ENCODE peak calls at places on chromosomes 6 and 20, in seven cellular contexts. K is K562, G is GM12878, R is HCT116, O is HepG2, P is H1, N is SK-N-SH. D is an unnamed sample.

GRCh38 chr20:16939051-16939450 is 190.9 kb downstream of the OTOR start:
- DNase-seq in K (no peak), G (no peak), R (no peak), O (no peak), P (no peak), N (no peak), D (no peak)

GRCh38 chr6:22413681-22414305 is 117.0 kb upstream of the PRL start:
- DNase-seq in K (no peak), G (no peak), R (no peak), O (no peak), P (no peak), N (no peak), D (no peak)

GRCh38 chr6:137717074-137718073 is 149.7 kb upstream of the TNFAIP3 start:
- DNase-seq in K (no peak), G (no peak), R (no peak), O (no peak), P (no peak), N (no peak), D (peak)

GRCh38 chr20:38882600-38882999 is 43.6 kb upstream of the FAM83D start:
- DNase-seq in K (no peak), G (no peak), R (no peak), O (no peak), P (no peak), N (no peak), D (no peak)

GRCh38 chr6:140931581-140931980 is 1201.1 kb upstream of the GJE1 start:
- DNase-seq in K (no peak), G (no peak), R (no peak), O (no peak), P (no peak), N (no peak), D (no peak)

GRCh38 chr6:84774174-84775158 is 10.1 kb upstream of the TBX18 start:
- DNase-seq in K (peak), G (no peak), R (no peak), O (no peak), P (peak), N (peak), D (no peak)

GRCh38 chr6:136541395-136541794 is 8.8 kb downstream of the MAP7 start:
- DNase-seq in K (no peak), G (no peak), R (no peak), O (no peak), P (no peak), N (no peak), D (no peak)

GRCh38 chr6:164344801-164345291 is 930.3 kb downstream of the QKI start:
- DNase-seq in K (no peak), G (no peak), R (no peak), O (no peak), P (no peak), N (no peak), D (peak)

GRCh38 chr6:52984247-52984646 is 10.8 kb downstream of the GSTA4 start:
- DNase-seq in K (no peak), G (peak), R (no peak), O (no peak), P (no peak), N (no peak), D (peak)

GRCh38 chr20:9460518-9460917 is 53.9 kb upstream of the LAMP5 start:
- DNase-seq in K (no peak), G (no peak), R (no peak), O (no peak), P (no peak), N (no peak), D (peak)

GRCh38 chr20:57664476-57664875 is 44.2 kb upstream of the ZBP1 start:
- DNase-seq in K (no peak), G (no peak), R (no peak), O (no peak), P (no peak), N (no peak), D (no peak)

GRCh38 chr6:117304446-117304845 is 39.1 kb downstream of the VGLL2 start:
- DNase-seq in K (no peak), G (no peak), R (no peak), O (no peak), P (no peak), N (no peak), D (no peak)

GRCh38 chr6:134351615-134352474 is 33.9 kb upstream of the SGK1 start:
- DNase-seq in K (no peak), G (no peak), R (no peak), O (no peak), P (peak), N (no peak), D (no peak)

GRCh38 chr20:34553366-34553867 is 5.1 kb upstream of the MAP1LC3A start:
- DNase-seq in K (peak), G (no peak), R (no peak), O (no peak), P (no peak), N (no peak), D (peak)

GRCh38 chr6:159609813-159610212 is 83.2 kb downstream of the SOD2 start:
- DNase-seq in K (no peak), G (no peak), R (no peak), O (no peak), P (no peak), N (no peak), D (no peak)

GRCh38 chr6:101224751-101225150 is 168.8 kb upstream of the GRIK2 start:
- DNase-seq in K (no peak), G (no peak), R (no peak), O (no peak), P (no peak), N (no peak), D (no peak)

GRCh38 chr6:1524040-1524480 is 85.7 kb upstream of the FOXC1 start:
- DNase-seq in K (peak), G (no peak), R (peak), O (no peak), P (peak), N (peak), D (no peak)

GRCh38 chr20:36449663-36450062 is 91.7 kb upstream of the MYL9 start:
- DNase-seq in K (no peak), G (no peak), R (no peak), O (no peak), P (no peak), N (no peak), D (no peak)

GRCh38 chr6:53805725-53806124 is 10.9 kb downstream of the LRRC1 start:
- DNase-seq in K (no peak), G (no peak), R (no peak), O (no peak), P (no peak), N (no peak), D (no peak)

GRCh38 chr6:3273707-3274521 is 15.2 kb downstream of the PSMG4 start:
- DNase-seq in K (no peak), G (no peak), R (no peak), O (no peak), P (no peak), N (no peak), D (no peak)

GRCh38 chr6:30964075-30964474 is 19.4 kb upstream of the MUC21 start:
- DNase-seq in K (no peak), G (no peak), R (no peak), O (no peak), P (no peak), N (no peak), D (no peak)

GRCh38 chr20:37915800-37916570 is 13.1 kb downstream of the VSTM2L start:
- DNase-seq in K (no peak), G (no peak), R (no peak), O (peak), P (peak), N (peak), D (no peak)

GRCh38 chr6:113178349-113178748 is 678.8 kb upstream of the MARCKS start:
- DNase-seq in K (no peak), G (no peak), R (no peak), O (no peak), P (no peak), N (no peak), D (no peak)

GRCh38 chr6:31727034-31727716 is 1.9 kb downstream of the DDAH2 start:
- DNase-seq in K (peak), G (no peak), R (no peak), O (no peak), P (no peak), N (no peak), D (no peak)

GRCh38 chr6:82045965-82046756 is 201.4 kb downstream of the IBTK start:
- DNase-seq in K (no peak), G (no peak), R (no peak), O (no peak), P (no peak), N (no peak), D (no peak)

GRCh38 chr6:45417461-45417860 is 39.7 kb upstream of the SUPT3H start:
- DNase-seq in K (no peak), G (no peak), R (no peak), O (no peak), P (no peak), N (no peak), D (no peak)

GRCh38 chr6:90411292-90411781 is 114.7 kb upstream of the BACH2 start:
- DNase-seq in K (peak), G (peak), R (peak), O (no peak), P (no peak), N (no peak), D (no peak)

GRCh38 chr20:9015984-9016324 is 52.9 kb upstream of the PLCB4 start:
- DNase-seq in K (no peak), G (no peak), R (no peak), O (no peak), P (no peak), N (no peak), D (no peak)

GRCh38 chr6:168737481-168737880 is 296.5 kb downstream of the SMOC2 start:
- DNase-seq in K (no peak), G (no peak), R (peak), O (peak), P (no peak), N (no peak), D (no peak)

GRCh38 chr20:32685541-32686529 is 12.1 kb upstream of the C20orf203 start:
- DNase-seq in K (peak), G (no peak), R (no peak), O (peak), P (no peak), N (peak), D (no peak)

GRCh38 chr6:28208180-28208659 is 16.9 kb upstream of the ZSCAN9 start:
- DNase-seq in K (no peak), G (no peak), R (no peak), O (no peak), P (peak), N (no peak), D (no peak)

GRCh38 chr6:39090036-39090435 is 24.9 kb downstream of the SAYSD1 start:
- DNase-seq in K (no peak), G (no peak), R (no peak), O (no peak), P (no peak), N (no peak), D (no peak)

GRCh38 chr6:166460473-166461437 is 78.0 kb upstream of the MPC1 start:
- DNase-seq in K (no peak), G (no peak), R (no peak), O (no peak), P (no peak), N (peak), D (no peak)

GRCh38 chr6:46452312-46452917 is 38.8 kb downstream of the RCAN2 start:
- DNase-seq in K (no peak), G (no peak), R (no peak), O (no peak), P (no peak), N (no peak), D (no peak)

GRCh38 chr6:149990109-149990671 is 26.4 kb downstream of the ULBP1 start:
- DNase-seq in K (no peak), G (no peak), R (no peak), O (no peak), P (peak), N (no peak), D (no peak)

GRCh38 chr20:31568041-31568731 is 36.9 kb upstream of the ID1 start:
- DNase-seq in K (no peak), G (no peak), R (no peak), O (no peak), P (no peak), N (no peak), D (no peak)

GRCh38 chr6:117976030-117976651 is 69.1 kb downstream of the SLC35F1 start:
- DNase-seq in K (peak), G (no peak), R (peak), O (peak), P (no peak), N (peak), D (peak)

DNA sequence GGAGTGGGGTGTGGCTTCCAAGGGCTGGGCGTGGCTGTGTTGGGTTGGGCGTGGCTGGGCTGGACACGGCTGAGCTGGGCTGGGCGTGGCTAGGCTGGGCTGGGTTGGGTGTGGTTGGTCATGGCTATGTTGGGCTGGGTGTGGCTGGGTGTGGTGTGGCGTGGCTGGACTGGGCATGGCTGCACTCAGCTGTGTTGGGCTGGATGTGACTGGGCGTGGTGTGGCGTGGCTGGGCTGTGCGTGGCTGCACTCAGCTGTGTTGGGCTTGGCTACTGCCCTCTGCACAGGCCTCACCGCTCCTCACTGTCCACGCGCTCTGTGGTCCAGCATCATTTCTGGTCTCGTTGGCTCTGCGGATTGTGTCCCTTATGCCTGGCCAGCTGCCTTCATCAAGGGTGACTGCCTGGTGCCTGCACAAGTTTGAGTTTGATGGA is 43.5 kb upstream of the SLCO4A1 start:
- DNase-seq in K (peak), G (no peak), R (peak), O (no peak), P (no peak), N (no peak), D (no peak)
- TF ChIP-seq JUND in K (peak), G (no peak), R (no peak), O (no peak), P (no peak), N (no peak), D (no peak)

DNA sequence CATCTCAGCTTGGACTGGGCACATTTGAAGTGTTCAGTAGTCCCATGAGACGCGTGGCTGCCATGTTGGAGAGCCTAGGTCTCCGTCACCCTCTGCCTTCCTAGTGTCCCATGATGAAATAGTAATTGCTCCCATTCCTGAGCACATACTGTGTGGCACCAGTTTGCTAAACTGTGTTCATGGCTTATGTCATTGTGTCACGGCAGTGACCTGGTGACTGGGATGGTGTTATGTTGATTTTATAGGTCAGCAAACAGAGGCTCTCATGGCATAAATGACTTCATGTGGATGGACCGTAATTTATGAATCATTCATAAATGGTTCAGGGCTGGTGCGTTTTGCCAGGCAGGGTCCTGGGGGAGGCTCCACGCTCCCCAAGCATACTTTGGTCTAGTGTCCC is 3.8 kb downstream of the BCAS4 start:
- DNase-seq in K (no peak), G (no peak), R (no peak), O (peak), P (no peak), N (no peak), D (peak)
- TF ChIP-seq JUND in K (no peak), G (no peak), R (no peak), O (no peak), P (no peak), N (no peak), D (no peak)

GRCh38 chr20:63085087-63085861 is 78.5 kb upstream of the BHLHE23 start:
- DNase-seq in K (no peak), G (no peak), R (no peak), O (no peak), P (peak), N (peak), D (no peak)

GRCh38 chr20:63084563-63084927 is 77.8 kb upstream of the BHLHE23 start:
- DNase-seq in K (no peak), G (no peak), R (no peak), O (no peak), P (peak), N (no peak), D (no peak)

GRCh38 chr20:63082939-63083735 is 76.4 kb upstream of the BHLHE23 start:
- DNase-seq in K (no peak), G (no peak), R (no peak), O (no peak), P (no peak), N (no peak), D (no peak)

GRCh38 chr20:63082308-63082938 is 75.7 kb upstream of the BHLHE23 start:
- DNase-seq in K (peak), G (no peak), R (no peak), O (peak), P (peak), N (no peak), D (peak)

DNA sequence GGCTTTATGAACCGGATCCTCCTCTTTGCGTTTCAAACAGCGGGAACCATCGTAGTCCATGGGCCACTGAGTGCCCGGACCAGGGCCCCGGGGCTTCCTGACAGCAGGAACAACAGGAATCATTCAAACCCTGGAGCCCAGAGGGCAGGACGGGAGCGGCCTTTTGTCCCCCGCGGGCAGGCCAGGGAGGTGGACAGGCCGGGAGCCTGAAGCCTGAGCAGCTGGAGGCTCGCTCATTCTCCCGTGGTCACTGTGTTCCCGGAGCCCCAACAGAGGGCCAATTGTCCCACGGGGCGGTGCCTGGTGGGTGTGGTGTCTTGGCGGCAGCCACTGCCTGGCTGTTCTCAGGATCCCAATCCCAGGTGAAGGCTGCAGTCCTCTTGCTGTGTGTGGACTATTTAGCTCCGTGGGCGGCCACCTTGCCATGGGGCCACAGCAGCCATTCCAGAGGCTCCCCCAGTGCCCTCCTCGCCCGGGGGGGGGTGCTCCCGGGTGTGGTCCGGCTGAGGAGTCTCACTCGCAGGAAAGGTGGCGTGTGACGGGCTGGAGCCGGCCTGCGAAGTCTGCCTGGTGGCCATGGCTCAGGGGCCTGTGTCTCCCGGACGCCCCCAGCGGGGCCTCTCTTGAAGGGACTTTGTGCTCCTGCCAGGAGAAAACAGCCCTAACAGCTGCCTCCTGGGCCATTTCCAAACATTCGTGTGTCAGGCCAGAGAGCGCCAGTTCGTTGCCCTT is 77.2 kb upstream of the BHLHE23 start:
- DNase-seq in K (no peak), G (no peak), R (no peak), O (peak), P (peak), N (no peak), D (peak)
- TF ChIP-seq JUND in K (no peak), G (no peak), R (no peak), O (no peak), P (no peak), N (no peak), D (no peak)

DNA sequence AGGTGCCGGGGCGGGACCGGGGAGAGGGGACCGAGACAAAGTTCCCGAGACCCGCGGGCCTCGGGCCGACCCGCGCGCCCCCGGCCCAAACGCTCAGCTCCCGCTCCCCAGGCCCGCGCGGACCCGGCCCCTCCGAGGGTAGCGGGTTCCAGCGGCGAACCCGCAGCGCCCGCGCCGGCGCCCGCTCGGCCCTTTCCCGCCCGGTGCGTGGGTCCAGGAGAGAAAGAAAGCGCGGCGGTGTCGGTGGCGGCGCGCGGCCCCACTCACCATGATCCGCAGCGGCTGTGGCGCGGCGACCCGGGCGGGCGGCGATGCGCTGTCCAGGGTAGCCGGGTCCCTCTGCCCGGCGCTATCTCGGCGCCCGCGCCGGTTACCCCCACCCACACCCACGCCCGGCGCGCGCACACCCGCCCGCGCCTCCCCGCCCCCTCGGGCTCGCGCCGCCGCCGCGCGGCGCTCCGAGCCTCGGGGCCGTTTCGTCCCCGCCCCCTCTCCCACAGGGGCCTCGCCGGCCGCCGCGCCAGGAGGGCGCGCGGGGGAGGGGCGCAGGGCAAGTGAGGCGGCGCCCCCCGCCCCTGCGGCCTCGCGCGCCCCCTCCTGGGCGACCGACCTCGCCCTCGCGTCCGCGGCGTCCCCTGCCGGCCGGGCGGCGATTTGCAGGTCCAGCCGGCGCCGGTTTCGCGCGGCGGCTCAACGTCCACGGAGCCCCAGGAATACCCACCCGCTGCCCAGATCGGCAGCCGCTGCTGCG is at the start of gene ELOVL2:
- DNase-seq in K (peak), G (no peak), R (no peak), O (peak), P (peak), N (peak), D (peak)
- TF ChIP-seq JUND in K (no peak), G (no peak), R (no peak), O (no peak), P (peak), N (no peak), D (no peak)

DNA sequence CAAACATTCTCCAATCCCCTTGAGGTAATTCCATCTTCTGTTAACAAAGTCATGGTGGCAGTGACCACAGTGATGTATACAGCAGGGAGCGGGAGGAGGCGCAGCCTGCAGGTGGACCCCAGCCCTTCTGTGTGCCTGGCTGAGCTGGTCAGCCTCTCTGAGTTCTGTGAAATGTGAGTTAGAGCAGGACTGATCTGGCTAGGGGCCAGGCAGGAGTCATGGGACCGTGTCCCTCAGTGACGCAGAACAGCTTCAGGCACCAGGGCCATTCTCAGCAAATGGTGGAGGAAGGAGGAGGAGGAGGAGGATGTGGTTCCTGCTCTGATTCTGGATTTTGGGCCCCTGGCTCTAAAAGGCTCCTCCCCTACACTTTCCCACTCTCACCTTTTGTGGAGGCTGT is 6.9 kb downstream of the PHACTR3 start:
- DNase-seq in K (no peak), G (no peak), R (no peak), O (no peak), P (no peak), N (peak), D (no peak)
- TF ChIP-seq JUND in K (no peak), G (no peak), R (no peak), O (no peak), P (no peak), N (no peak), D (no peak)

GRCh38 chr6:105675715-105676397 is 273.0 kb upstream of the PREP start:
- DNase-seq in K (no peak), G (no peak), R (peak), O (no peak), P (no peak), N (peak), D (no peak)
- TF ChIP-seq JUND in K (no peak), G (no peak), R (peak), O (no peak), P (no peak), N (peak), D (no peak)

D was measured in T47D.